ENCODE peak calls at places on chromosomes 13 and 19, in eight cellular contexts. One of them, this sample, is unnamed.
A peak's percentile ranks its signal among the peaks of the same experiment; 100 is the strongest.

GRCh38 chr13:95292622-95293021 is 8.6 kb downstream of the ABCC4 start:
- DNase-seq in ecto neural progenitor cell: no peak
- DNase-seq in stimulated activated CD8-positive, alpha-beta memory T cell treated with anti-CD3 and anti-CD28 coated beads, Interleukin-4, amount 100 ng/mL, for 24 hours: no peak
- DNase-seq in GM23248: no peak
- DNase-seq in osteoblast: no peak
- DNase-seq in epithelial cell of proximal tubule: no peak
- DNase-seq in activated CD8-positive, alpha-beta memory T cell treated with anti-CD3 and anti-CD28 coated beads, Interleukin-2, amount 50 U/mL, for 4 hours: no peak
- DNase-seq in T-helper 9 cell: no peak
- DNase-seq in this sample: no peak

GRCh38 chr19:48821633-48822032 is 10.8 kb upstream of the BCAT2 start:
- DNase-seq in ecto neural progenitor cell: no peak
- DNase-seq in stimulated activated CD8-positive, alpha-beta memory T cell treated with anti-CD3 and anti-CD28 coated beads, Interleukin-4, amount 100 ng/mL, for 24 hours: no peak
- DNase-seq in GM23248: no peak
- DNase-seq in osteoblast: no peak
- DNase-seq in epithelial cell of proximal tubule: no peak
- DNase-seq in activated CD8-positive, alpha-beta memory T cell treated with anti-CD3 and anti-CD28 coated beads, Interleukin-2, amount 50 U/mL, for 4 hours: no peak
- DNase-seq in T-helper 9 cell: no peak
- DNase-seq in this sample: no peak

GRCh38 chr13:98157188-98157587 is 14.3 kb downstream of the FARP1 start:
- DNase-seq in ecto neural progenitor cell: no peak
- DNase-seq in stimulated activated CD8-positive, alpha-beta memory T cell treated with anti-CD3 and anti-CD28 coated beads, Interleukin-4, amount 100 ng/mL, for 24 hours: no peak
- DNase-seq in GM23248: no peak
- DNase-seq in osteoblast: no peak
- DNase-seq in epithelial cell of proximal tubule: no peak
- DNase-seq in activated CD8-positive, alpha-beta memory T cell treated with anti-CD3 and anti-CD28 coated beads, Interleukin-2, amount 50 U/mL, for 4 hours: no peak
- DNase-seq in T-helper 9 cell: no peak
- DNase-seq in this sample: no peak

GRCh38 chr19:55619264-55619663 is 5.1 kb downstream of the ZNF784 start:
- DNase-seq in ecto neural progenitor cell: no peak
- DNase-seq in stimulated activated CD8-positive, alpha-beta memory T cell treated with anti-CD3 and anti-CD28 coated beads, Interleukin-4, amount 100 ng/mL, for 24 hours: no peak
- DNase-seq in GM23248: peak; percentile 59
- DNase-seq in osteoblast: peak; percentile 85
- DNase-seq in epithelial cell of proximal tubule: no peak
- DNase-seq in activated CD8-positive, alpha-beta memory T cell treated with anti-CD3 and anti-CD28 coated beads, Interleukin-2, amount 50 U/mL, for 4 hours: no peak
- DNase-seq in T-helper 9 cell: no peak
- DNase-seq in this sample: no peak

GRCh38 chr13:63198076-63198475 is 1782.4 kb upstream of the PCDH20 start:
- DNase-seq in ecto neural progenitor cell: no peak
- DNase-seq in stimulated activated CD8-positive, alpha-beta memory T cell treated with anti-CD3 and anti-CD28 coated beads, Interleukin-4, amount 100 ng/mL, for 24 hours: no peak
- DNase-seq in GM23248: peak; percentile 5
- DNase-seq in osteoblast: no peak
- DNase-seq in epithelial cell of proximal tubule: no peak
- DNase-seq in activated CD8-positive, alpha-beta memory T cell treated with anti-CD3 and anti-CD28 coated beads, Interleukin-2, amount 50 U/mL, for 4 hours: no peak
- DNase-seq in T-helper 9 cell: no peak
- DNase-seq in this sample: no peak

GRCh38 chr13:73341748-73342147 is 282.9 kb downstream of the KLF5 start:
- DNase-seq in ecto neural progenitor cell: no peak
- DNase-seq in stimulated activated CD8-positive, alpha-beta memory T cell treated with anti-CD3 and anti-CD28 coated beads, Interleukin-4, amount 100 ng/mL, for 24 hours: no peak
- DNase-seq in GM23248: peak; percentile 81
- DNase-seq in osteoblast: peak; percentile 69
- DNase-seq in epithelial cell of proximal tubule: no peak
- DNase-seq in activated CD8-positive, alpha-beta memory T cell treated with anti-CD3 and anti-CD28 coated beads, Interleukin-2, amount 50 U/mL, for 4 hours: no peak
- DNase-seq in T-helper 9 cell: no peak
- DNase-seq in this sample: no peak

GRCh38 chr13:72290962-72291681 is 424.1 kb upstream of the DACH1 start:
- DNase-seq in ecto neural progenitor cell: no peak
- DNase-seq in stimulated activated CD8-positive, alpha-beta memory T cell treated with anti-CD3 and anti-CD28 coated beads, Interleukin-4, amount 100 ng/mL, for 24 hours: no peak
- DNase-seq in GM23248: no peak
- DNase-seq in osteoblast: no peak
- DNase-seq in epithelial cell of proximal tubule: peak; percentile 89
- DNase-seq in activated CD8-positive, alpha-beta memory T cell treated with anti-CD3 and anti-CD28 coated beads, Interleukin-2, amount 50 U/mL, for 4 hours: no peak
- DNase-seq in T-helper 9 cell: no peak
- DNase-seq in this sample: no peak

GRCh38 chr13:95154441-95154886 is 146.8 kb downstream of the ABCC4 start:
- DNase-seq in ecto neural progenitor cell: no peak
- DNase-seq in stimulated activated CD8-positive, alpha-beta memory T cell treated with anti-CD3 and anti-CD28 coated beads, Interleukin-4, amount 100 ng/mL, for 24 hours: no peak
- DNase-seq in GM23248: peak; percentile 38
- DNase-seq in osteoblast: no peak
- DNase-seq in epithelial cell of proximal tubule: no peak
- DNase-seq in activated CD8-positive, alpha-beta memory T cell treated with anti-CD3 and anti-CD28 coated beads, Interleukin-2, amount 50 U/mL, for 4 hours: no peak
- DNase-seq in T-helper 9 cell: no peak
- DNase-seq in this sample: no peak

GRCh38 chr19:28610731-28611130 is 602.2 kb downstream of the UQCRFS1 start:
- DNase-seq in ecto neural progenitor cell: no peak
- DNase-seq in stimulated activated CD8-positive, alpha-beta memory T cell treated with anti-CD3 and anti-CD28 coated beads, Interleukin-4, amount 100 ng/mL, for 24 hours: no peak
- DNase-seq in GM23248: no peak
- DNase-seq in osteoblast: no peak
- DNase-seq in epithelial cell of proximal tubule: no peak
- DNase-seq in activated CD8-positive, alpha-beta memory T cell treated with anti-CD3 and anti-CD28 coated beads, Interleukin-2, amount 50 U/mL, for 4 hours: no peak
- DNase-seq in T-helper 9 cell: no peak
- DNase-seq in this sample: no peak

GRCh38 chr19:39144487-39145071 is 19.0 kb downstream of the PAK4 start:
- DNase-seq in ecto neural progenitor cell: peak; percentile 63
- DNase-seq in stimulated activated CD8-positive, alpha-beta memory T cell treated with anti-CD3 and anti-CD28 coated beads, Interleukin-4, amount 100 ng/mL, for 24 hours: no peak
- DNase-seq in GM23248: no peak
- DNase-seq in osteoblast: peak; percentile 76
- DNase-seq in epithelial cell of proximal tubule: no peak
- DNase-seq in activated CD8-positive, alpha-beta memory T cell treated with anti-CD3 and anti-CD28 coated beads, Interleukin-2, amount 50 U/mL, for 4 hours: no peak
- DNase-seq in T-helper 9 cell: no peak
- DNase-seq in this sample: no peak

GRCh38 chr13:70457474-70457873 is 349.2 kb upstream of the KLHL1 start:
- DNase-seq in ecto neural progenitor cell: no peak
- DNase-seq in stimulated activated CD8-positive, alpha-beta memory T cell treated with anti-CD3 and anti-CD28 coated beads, Interleukin-4, amount 100 ng/mL, for 24 hours: no peak
- DNase-seq in GM23248: no peak
- DNase-seq in osteoblast: no peak
- DNase-seq in epithelial cell of proximal tubule: peak; percentile 6
- DNase-seq in activated CD8-positive, alpha-beta memory T cell treated with anti-CD3 and anti-CD28 coated beads, Interleukin-2, amount 50 U/mL, for 4 hours: no peak
- DNase-seq in T-helper 9 cell: no peak
- DNase-seq in this sample: no peak

GRCh38 chr19:56946164-56946563 is 105.6 kb upstream of the PEG3 start:
- DNase-seq in ecto neural progenitor cell: no peak
- DNase-seq in stimulated activated CD8-positive, alpha-beta memory T cell treated with anti-CD3 and anti-CD28 coated beads, Interleukin-4, amount 100 ng/mL, for 24 hours: no peak
- DNase-seq in GM23248: no peak
- DNase-seq in osteoblast: no peak
- DNase-seq in epithelial cell of proximal tubule: no peak
- DNase-seq in activated CD8-positive, alpha-beta memory T cell treated with anti-CD3 and anti-CD28 coated beads, Interleukin-2, amount 50 U/mL, for 4 hours: no peak
- DNase-seq in T-helper 9 cell: no peak
- DNase-seq in this sample: no peak

GRCh38 chr19:38277969-38278680 is 13.8 kb downstream of the SPINT2 start:
- DNase-seq in ecto neural progenitor cell: no peak
- DNase-seq in stimulated activated CD8-positive, alpha-beta memory T cell treated with anti-CD3 and anti-CD28 coated beads, Interleukin-4, amount 100 ng/mL, for 24 hours: no peak
- DNase-seq in GM23248: peak; percentile 69
- DNase-seq in osteoblast: peak; percentile 85
- DNase-seq in epithelial cell of proximal tubule: no peak
- DNase-seq in activated CD8-positive, alpha-beta memory T cell treated with anti-CD3 and anti-CD28 coated beads, Interleukin-2, amount 50 U/mL, for 4 hours: no peak
- DNase-seq in T-helper 9 cell: no peak
- DNase-seq in this sample: no peak

GRCh38 chr13:38381840-38382239 is 32.2 kb downstream of the UFM1 start:
- DNase-seq in ecto neural progenitor cell: no peak
- DNase-seq in stimulated activated CD8-positive, alpha-beta memory T cell treated with anti-CD3 and anti-CD28 coated beads, Interleukin-4, amount 100 ng/mL, for 24 hours: no peak
- DNase-seq in GM23248: no peak
- DNase-seq in osteoblast: no peak
- DNase-seq in epithelial cell of proximal tubule: no peak
- DNase-seq in activated CD8-positive, alpha-beta memory T cell treated with anti-CD3 and anti-CD28 coated beads, Interleukin-2, amount 50 U/mL, for 4 hours: no peak
- DNase-seq in T-helper 9 cell: no peak
- DNase-seq in this sample: no peak

GRCh38 chr13:23870356-23871146 is 18.6 kb downstream of the MIPEP start:
- DNase-seq in ecto neural progenitor cell: no peak
- DNase-seq in stimulated activated CD8-positive, alpha-beta memory T cell treated with anti-CD3 and anti-CD28 coated beads, Interleukin-4, amount 100 ng/mL, for 24 hours: no peak
- DNase-seq in GM23248: peak; percentile 17
- DNase-seq in osteoblast: peak; percentile 21
- DNase-seq in epithelial cell of proximal tubule: no peak
- DNase-seq in activated CD8-positive, alpha-beta memory T cell treated with anti-CD3 and anti-CD28 coated beads, Interleukin-2, amount 50 U/mL, for 4 hours: no peak
- DNase-seq in T-helper 9 cell: no peak
- DNase-seq in this sample: no peak

GRCh38 chr13:102045713-102046112 is 356.1 kb downstream of the FGF14 start:
- DNase-seq in ecto neural progenitor cell: no peak
- DNase-seq in stimulated activated CD8-positive, alpha-beta memory T cell treated with anti-CD3 and anti-CD28 coated beads, Interleukin-4, amount 100 ng/mL, for 24 hours: no peak
- DNase-seq in GM23248: no peak
- DNase-seq in osteoblast: no peak
- DNase-seq in epithelial cell of proximal tubule: no peak
- DNase-seq in activated CD8-positive, alpha-beta memory T cell treated with anti-CD3 and anti-CD28 coated beads, Interleukin-2, amount 50 U/mL, for 4 hours: no peak
- DNase-seq in T-helper 9 cell: no peak
- DNase-seq in this sample: no peak

GRCh38 chr13:95463516-95463915 is 89.0 kb upstream of the CLDN10 start:
- DNase-seq in ecto neural progenitor cell: no peak
- DNase-seq in stimulated activated CD8-positive, alpha-beta memory T cell treated with anti-CD3 and anti-CD28 coated beads, Interleukin-4, amount 100 ng/mL, for 24 hours: no peak
- DNase-seq in GM23248: no peak
- DNase-seq in osteoblast: no peak
- DNase-seq in epithelial cell of proximal tubule: no peak
- DNase-seq in activated CD8-positive, alpha-beta memory T cell treated with anti-CD3 and anti-CD28 coated beads, Interleukin-2, amount 50 U/mL, for 4 hours: no peak
- DNase-seq in T-helper 9 cell: no peak
- DNase-seq in this sample: no peak

GRCh38 chr13:79525051-79525450 is 44.1 kb downstream of the NDFIP2 start:
- DNase-seq in ecto neural progenitor cell: no peak
- DNase-seq in stimulated activated CD8-positive, alpha-beta memory T cell treated with anti-CD3 and anti-CD28 coated beads, Interleukin-4, amount 100 ng/mL, for 24 hours: no peak
- DNase-seq in GM23248: no peak
- DNase-seq in osteoblast: no peak
- DNase-seq in epithelial cell of proximal tubule: no peak
- DNase-seq in activated CD8-positive, alpha-beta memory T cell treated with anti-CD3 and anti-CD28 coated beads, Interleukin-2, amount 50 U/mL, for 4 hours: no peak
- DNase-seq in T-helper 9 cell: no peak
- DNase-seq in this sample: no peak

GRCh38 chr13:45838171-45838745 is 13.3 kb downstream of the SIAH3 start:
- DNase-seq in ecto neural progenitor cell: no peak
- DNase-seq in stimulated activated CD8-positive, alpha-beta memory T cell treated with anti-CD3 and anti-CD28 coated beads, Interleukin-4, amount 100 ng/mL, for 24 hours: no peak
- DNase-seq in GM23248: no peak
- DNase-seq in osteoblast: no peak
- DNase-seq in epithelial cell of proximal tubule: no peak
- DNase-seq in activated CD8-positive, alpha-beta memory T cell treated with anti-CD3 and anti-CD28 coated beads, Interleukin-2, amount 50 U/mL, for 4 hours: no peak
- DNase-seq in T-helper 9 cell: no peak
- DNase-seq in this sample: no peak

GRCh38 chr19:5170329-5170745 is 170.3 kb downstream of the PTPRS start:
- DNase-seq in ecto neural progenitor cell: no peak
- DNase-seq in stimulated activated CD8-positive, alpha-beta memory T cell treated with anti-CD3 and anti-CD28 coated beads, Interleukin-4, amount 100 ng/mL, for 24 hours: peak; percentile 42
- DNase-seq in GM23248: no peak
- DNase-seq in osteoblast: no peak
- DNase-seq in epithelial cell of proximal tubule: no peak
- DNase-seq in activated CD8-positive, alpha-beta memory T cell treated with anti-CD3 and anti-CD28 coated beads, Interleukin-2, amount 50 U/mL, for 4 hours: peak; percentile 66
- DNase-seq in T-helper 9 cell: peak; percentile 48
- DNase-seq in this sample: no peak

GRCh38 chr13:33934343-33934742 is 116.4 kb downstream of the RFC3 start:
- DNase-seq in ecto neural progenitor cell: no peak
- DNase-seq in stimulated activated CD8-positive, alpha-beta memory T cell treated with anti-CD3 and anti-CD28 coated beads, Interleukin-4, amount 100 ng/mL, for 24 hours: no peak
- DNase-seq in GM23248: no peak
- DNase-seq in osteoblast: no peak
- DNase-seq in epithelial cell of proximal tubule: no peak
- DNase-seq in activated CD8-positive, alpha-beta memory T cell treated with anti-CD3 and anti-CD28 coated beads, Interleukin-2, amount 50 U/mL, for 4 hours: no peak
- DNase-seq in T-helper 9 cell: no peak
- DNase-seq in this sample: no peak

GRCh38 chr13:20351279-20352022 is 119.3 kb upstream of the GJB6 start:
- DNase-seq in ecto neural progenitor cell: no peak
- DNase-seq in stimulated activated CD8-positive, alpha-beta memory T cell treated with anti-CD3 and anti-CD28 coated beads, Interleukin-4, amount 100 ng/mL, for 24 hours: no peak
- DNase-seq in GM23248: peak; percentile 78
- DNase-seq in osteoblast: peak; percentile 72
- DNase-seq in epithelial cell of proximal tubule: no peak
- DNase-seq in activated CD8-positive, alpha-beta memory T cell treated with anti-CD3 and anti-CD28 coated beads, Interleukin-2, amount 50 U/mL, for 4 hours: no peak
- DNase-seq in T-helper 9 cell: no peak
- DNase-seq in this sample: no peak

GRCh38 chr13:23922005-23922932 is 25.0 kb upstream of the C1QTNF9B start:
- DNase-seq in ecto neural progenitor cell: no peak
- DNase-seq in stimulated activated CD8-positive, alpha-beta memory T cell treated with anti-CD3 and anti-CD28 coated beads, Interleukin-4, amount 100 ng/mL, for 24 hours: no peak
- DNase-seq in GM23248: peak; percentile 21
- DNase-seq in osteoblast: peak; percentile 52
- DNase-seq in epithelial cell of proximal tubule: no peak
- DNase-seq in activated CD8-positive, alpha-beta memory T cell treated with anti-CD3 and anti-CD28 coated beads, Interleukin-2, amount 50 U/mL, for 4 hours: no peak
- DNase-seq in T-helper 9 cell: no peak
- DNase-seq in this sample: no peak

GRCh38 chr19:27716922-27717321 is 1496.0 kb downstream of the UQCRFS1 start:
- DNase-seq in ecto neural progenitor cell: no peak
- DNase-seq in stimulated activated CD8-positive, alpha-beta memory T cell treated with anti-CD3 and anti-CD28 coated beads, Interleukin-4, amount 100 ng/mL, for 24 hours: no peak
- DNase-seq in GM23248: no peak
- DNase-seq in osteoblast: no peak
- DNase-seq in epithelial cell of proximal tubule: no peak
- DNase-seq in activated CD8-positive, alpha-beta memory T cell treated with anti-CD3 and anti-CD28 coated beads, Interleukin-2, amount 50 U/mL, for 4 hours: no peak
- DNase-seq in T-helper 9 cell: no peak
- DNase-seq in this sample: no peak

GRCh38 chr19:32339988-32340874 is 5.2 kb upstream of the ZNF507 start:
- DNase-seq in ecto neural progenitor cell: peak; percentile 67
- DNase-seq in stimulated activated CD8-positive, alpha-beta memory T cell treated with anti-CD3 and anti-CD28 coated beads, Interleukin-4, amount 100 ng/mL, for 24 hours: peak; percentile 33
- DNase-seq in GM23248: peak; percentile 65
- DNase-seq in osteoblast: peak; percentile 90
- DNase-seq in epithelial cell of proximal tubule: no peak
- DNase-seq in activated CD8-positive, alpha-beta memory T cell treated with anti-CD3 and anti-CD28 coated beads, Interleukin-2, amount 50 U/mL, for 4 hours: peak; percentile 47
- DNase-seq in T-helper 9 cell: peak; percentile 16
- DNase-seq in this sample: peak; percentile 28

GRCh38 chr19:511101-511841 is 4.0 kb downstream of the TPGS1 start:
- DNase-seq in ecto neural progenitor cell: no peak
- DNase-seq in stimulated activated CD8-positive, alpha-beta memory T cell treated with anti-CD3 and anti-CD28 coated beads, Interleukin-4, amount 100 ng/mL, for 24 hours: peak; percentile 59
- DNase-seq in GM23248: peak; percentile 42
- DNase-seq in osteoblast: no peak
- DNase-seq in epithelial cell of proximal tubule: no peak
- DNase-seq in activated CD8-positive, alpha-beta memory T cell treated with anti-CD3 and anti-CD28 coated beads, Interleukin-2, amount 50 U/mL, for 4 hours: peak; percentile 82
- DNase-seq in T-helper 9 cell: peak; percentile 83
- DNase-seq in this sample: no peak

GRCh38 chr19:5995606-5996005 is 17.7 kb upstream of the RANBP3 start:
- DNase-seq in ecto neural progenitor cell: no peak
- DNase-seq in stimulated activated CD8-positive, alpha-beta memory T cell treated with anti-CD3 and anti-CD28 coated beads, Interleukin-4, amount 100 ng/mL, for 24 hours: no peak
- DNase-seq in GM23248: no peak
- DNase-seq in osteoblast: peak; percentile 27
- DNase-seq in epithelial cell of proximal tubule: no peak
- DNase-seq in activated CD8-positive, alpha-beta memory T cell treated with anti-CD3 and anti-CD28 coated beads, Interleukin-2, amount 50 U/mL, for 4 hours: no peak
- DNase-seq in T-helper 9 cell: no peak
- DNase-seq in this sample: no peak

GRCh38 chr19:23905771-23906170 is 8.9 kb upstream of the ZNF726 start:
- DNase-seq in ecto neural progenitor cell: no peak
- DNase-seq in stimulated activated CD8-positive, alpha-beta memory T cell treated with anti-CD3 and anti-CD28 coated beads, Interleukin-4, amount 100 ng/mL, for 24 hours: no peak
- DNase-seq in GM23248: no peak
- DNase-seq in osteoblast: no peak
- DNase-seq in epithelial cell of proximal tubule: no peak
- DNase-seq in activated CD8-positive, alpha-beta memory T cell treated with anti-CD3 and anti-CD28 coated beads, Interleukin-2, amount 50 U/mL, for 4 hours: no peak
- DNase-seq in T-helper 9 cell: no peak
- DNase-seq in this sample: no peak

GRCh38 chr19:30968210-30968609 is 381.0 kb downstream of the TSHZ3 start:
- DNase-seq in ecto neural progenitor cell: no peak
- DNase-seq in stimulated activated CD8-positive, alpha-beta memory T cell treated with anti-CD3 and anti-CD28 coated beads, Interleukin-4, amount 100 ng/mL, for 24 hours: no peak
- DNase-seq in GM23248: peak; percentile 32
- DNase-seq in osteoblast: no peak
- DNase-seq in epithelial cell of proximal tubule: no peak
- DNase-seq in activated CD8-positive, alpha-beta memory T cell treated with anti-CD3 and anti-CD28 coated beads, Interleukin-2, amount 50 U/mL, for 4 hours: no peak
- DNase-seq in T-helper 9 cell: no peak
- DNase-seq in this sample: no peak

GRCh38 chr13:99436013-99436412 is 65.3 kb upstream of the TM9SF2 start:
- DNase-seq in ecto neural progenitor cell: no peak
- DNase-seq in stimulated activated CD8-positive, alpha-beta memory T cell treated with anti-CD3 and anti-CD28 coated beads, Interleukin-4, amount 100 ng/mL, for 24 hours: no peak
- DNase-seq in GM23248: no peak
- DNase-seq in osteoblast: no peak
- DNase-seq in epithelial cell of proximal tubule: no peak
- DNase-seq in activated CD8-positive, alpha-beta memory T cell treated with anti-CD3 and anti-CD28 coated beads, Interleukin-2, amount 50 U/mL, for 4 hours: no peak
- DNase-seq in T-helper 9 cell: no peak
- DNase-seq in this sample: no peak

GRCh38 chr13:34156841-34157365 is 339.0 kb downstream of the RFC3 start:
- DNase-seq in ecto neural progenitor cell: no peak
- DNase-seq in stimulated activated CD8-positive, alpha-beta memory T cell treated with anti-CD3 and anti-CD28 coated beads, Interleukin-4, amount 100 ng/mL, for 24 hours: peak; percentile 1
- DNase-seq in GM23248: peak; percentile 98
- DNase-seq in osteoblast: peak; percentile 45
- DNase-seq in epithelial cell of proximal tubule: peak; percentile 76
- DNase-seq in activated CD8-positive, alpha-beta memory T cell treated with anti-CD3 and anti-CD28 coated beads, Interleukin-2, amount 50 U/mL, for 4 hours: no peak
- DNase-seq in T-helper 9 cell: no peak
- DNase-seq in this sample: peak; percentile 33

GRCh38 chr19:29834991-29835390 is 23.2 kb downstream of the CCNE1 start:
- DNase-seq in ecto neural progenitor cell: no peak
- DNase-seq in stimulated activated CD8-positive, alpha-beta memory T cell treated with anti-CD3 and anti-CD28 coated beads, Interleukin-4, amount 100 ng/mL, for 24 hours: no peak
- DNase-seq in GM23248: no peak
- DNase-seq in osteoblast: peak; percentile 58
- DNase-seq in epithelial cell of proximal tubule: no peak
- DNase-seq in activated CD8-positive, alpha-beta memory T cell treated with anti-CD3 and anti-CD28 coated beads, Interleukin-2, amount 50 U/mL, for 4 hours: no peak
- DNase-seq in T-helper 9 cell: no peak
- DNase-seq in this sample: no peak

GRCh38 chr13:111249637-111250360 is 70.6 kb upstream of the TEX29 start:
- DNase-seq in ecto neural progenitor cell: no peak
- DNase-seq in stimulated activated CD8-positive, alpha-beta memory T cell treated with anti-CD3 and anti-CD28 coated beads, Interleukin-4, amount 100 ng/mL, for 24 hours: no peak
- DNase-seq in GM23248: no peak
- DNase-seq in osteoblast: no peak
- DNase-seq in epithelial cell of proximal tubule: no peak
- DNase-seq in activated CD8-positive, alpha-beta memory T cell treated with anti-CD3 and anti-CD28 coated beads, Interleukin-2, amount 50 U/mL, for 4 hours: no peak
- DNase-seq in T-helper 9 cell: no peak
- DNase-seq in this sample: no peak

GRCh38 chr13:47858042-47858677 is 142.9 kb downstream of the SUCLA2 start:
- DNase-seq in ecto neural progenitor cell: no peak
- DNase-seq in stimulated activated CD8-positive, alpha-beta memory T cell treated with anti-CD3 and anti-CD28 coated beads, Interleukin-4, amount 100 ng/mL, for 24 hours: no peak
- DNase-seq in GM23248: peak; percentile 27
- DNase-seq in osteoblast: no peak
- DNase-seq in epithelial cell of proximal tubule: no peak
- DNase-seq in activated CD8-positive, alpha-beta memory T cell treated with anti-CD3 and anti-CD28 coated beads, Interleukin-2, amount 50 U/mL, for 4 hours: no peak
- DNase-seq in T-helper 9 cell: no peak
- DNase-seq in this sample: no peak